ENCODE peak calls at places on chromosome 10, in eight cellular contexts. R is A549; V is heart right ventricle; A is fibroblast of lung; B is astrocyte of the spinal cord; C is CD8-positive, alpha-beta T cell; N is AG10803; L is GM23338. M is an unnamed sample.

GRCh38 chr10:59240581-59241183 is 64.2 kb downstream of the PHYHIPL start:
- DNase-seq in L (peak), B (peak), A (peak), V (peak), N (peak), C (no peak), R (peak), M (no peak)

GRCh38 chr10:78267070-78267469 is 233.4 kb downstream of the RPS24 start:
- DNase-seq in B (no peak), V (no peak), A (peak), N (peak), L (no peak), C (no peak), R (no peak), M (no peak)

GRCh38 chr10:4984971-4985594 is 18.6 kb downstream of the AKR1C2 start:
- DNase-seq in A (peak), L (no peak), R (peak), C (no peak), N (peak), B (no peak), V (no peak), M (no peak)

GRCh38 chr10:123999956-124000615 is 93.3 kb downstream of the CHST15 start:
- DNase-seq in B (no peak), C (no peak), R (no peak), L (no peak), A (no peak), N (no peak), V (no peak), M (no peak)

GRCh38 chr10:44008270-44008916 is 359.7 kb upstream of the ZNF32 start:
- DNase-seq in R (peak), A (peak), B (no peak), N (peak), C (no peak), L (no peak), V (peak), M (no peak)

GRCh38 chr10:42990721-42991441 is 86.0 kb upstream of the RET start:
- DNase-seq in N (no peak), V (no peak), L (no peak), B (no peak), A (no peak), C (no peak), R (no peak), M (no peak)

GRCh38 chr10:58356756-58357155 is 21.9 kb downstream of the UBE2D1 start:
- DNase-seq in N (no peak), V (no peak), A (no peak), C (no peak), L (no peak), R (no peak), B (no peak), M (no peak)

GRCh38 chr10:106513328-106513727 is 651.2 kb downstream of the SORCS1 start:
- DNase-seq in B (peak), C (no peak), A (peak), V (no peak), N (no peak), L (no peak), R (no peak), M (no peak)

GRCh38 chr10:52879181-52879607 is 106.6 kb upstream of the MBL2 start:
- DNase-seq in R (no peak), V (no peak), L (no peak), A (peak), B (peak), C (no peak), N (no peak), M (peak)

GRCh38 chr10:112848868-112849267 is 101.2 kb upstream of the TCF7L2 start:
- DNase-seq in N (no peak), B (no peak), A (no peak), C (no peak), L (no peak), V (no peak), R (no peak), M (no peak)

GRCh38 chr10:44647877-44648542 is 263.1 kb upstream of the CXCL12 start:
- DNase-seq in R (no peak), C (no peak), A (peak), N (peak), V (no peak), B (peak), L (no peak), M (peak)

GRCh38 chr10:26217396-26218105 is 977 bp downstream of the GAD2 start:
- DNase-seq in N (no peak), R (no peak), V (no peak), B (no peak), C (no peak), A (no peak), L (peak), M (no peak)

GRCh38 chr10:24718031-24718855 is 5.4 kb downstream of the ARHGAP21 start:
- DNase-seq in A (peak), C (no peak), R (peak), B (peak), L (peak), V (no peak), N (peak), M (no peak)

GRCh38 chr10:132624847-132625839 is 87.6 kb downstream of the INPP5A start:
- DNase-seq in R (no peak), A (no peak), V (no peak), L (no peak), B (peak), C (no peak), N (peak), M (no peak)

DNA sequence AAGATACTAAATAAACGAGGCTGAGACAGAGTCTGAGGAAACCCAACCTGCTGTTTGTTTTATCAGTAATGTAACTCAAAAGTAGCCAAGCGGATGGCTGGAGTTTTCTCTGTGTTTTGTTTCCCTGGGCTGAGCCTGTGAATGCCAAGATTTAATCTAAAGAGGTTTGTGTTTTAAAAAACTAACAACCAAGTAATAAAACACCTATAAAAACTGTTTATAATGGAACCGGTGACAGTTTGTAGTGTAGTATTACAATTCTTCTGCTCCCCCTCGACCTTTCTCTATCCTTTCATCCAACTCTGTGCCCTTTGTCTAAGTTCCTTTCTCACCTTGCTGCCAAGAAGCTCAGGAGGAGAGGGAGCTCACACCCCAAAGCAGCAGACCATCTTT is 2.6 kb upstream of the KAT6B start:
- DNase-seq in V (no peak), C (no peak), N (no peak), L (no peak), A (no peak), R (no peak), B (no peak), M (no peak)
- H3K4me3 ChIP-seq in V (no peak), C (peak), N (peak), L (peak), A (no peak), R (no peak), B (no peak), M (no peak)

GRCh38 chr10:103870503-103870902 is 15.1 kb upstream of the SH3PXD2A start:
- DNase-seq in B (peak), C (no peak), A (no peak), V (no peak), R (no peak), N (peak), L (peak), M (no peak)
- TF ChIP-seq CTCF in B (no peak), C (no peak), A (no peak), V (no peak), R (no peak), N (no peak), L (no peak), M (peak)

GRCh38 chr10:11175823-11176243 is 158.2 kb downstream of the CELF2 start:
- DNase-seq in L (no peak), V (no peak), R (no peak), N (no peak), B (no peak), A (no peak), C (no peak), M (no peak)
- H3K4me3 ChIP-seq in L (no peak), V (no peak), R (no peak), N (no peak), B (no peak), A (no peak), C (peak), M (no peak)

GRCh38 chr10:29635711-29636144 is 957 bp upstream of the SVIL start:
- DNase-seq in L (peak), R (peak), C (no peak), A (peak), N (no peak), V (no peak), B (peak), M (no peak)
- TF ChIP-seq CTCF in L (no peak), R (no peak), C (no peak), A (no peak), N (no peak), V (no peak), B (no peak), M (peak)

DNA sequence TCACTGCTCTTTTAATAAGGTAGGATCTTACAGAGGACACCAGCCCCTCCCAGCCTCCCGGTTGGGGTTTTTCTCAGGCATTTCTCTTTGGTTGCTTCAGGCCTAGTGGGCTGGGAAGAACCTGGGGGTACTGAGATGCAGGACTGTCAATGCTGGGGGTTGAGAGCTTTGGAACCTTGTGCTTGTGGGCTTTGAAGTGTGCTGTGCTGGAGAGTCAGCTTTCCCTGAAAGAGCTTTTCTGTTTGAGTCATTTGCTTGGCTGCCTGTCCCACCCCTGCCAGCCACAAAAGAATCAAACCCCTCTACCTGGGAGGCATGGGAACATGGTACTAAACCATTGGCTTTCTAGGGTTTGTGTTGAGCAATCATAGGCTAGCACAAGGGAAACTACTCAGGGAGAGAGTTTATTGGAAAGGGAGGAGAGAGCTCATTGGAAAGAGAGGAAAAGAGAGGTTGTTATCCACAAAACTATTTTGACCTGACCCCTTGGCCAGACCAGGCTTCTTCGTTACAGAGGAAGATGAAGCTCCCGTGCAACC is 1.4 kb downstream of the SCD start:
- DNase-seq in N (no peak), B (no peak), C (no peak), V (no peak), R (no peak), L (no peak), A (no peak), M (no peak)
- H3K4me3 ChIP-seq in N (peak), B (peak), C (no peak), V (no peak), R (peak), L (peak), A (peak), M (peak)

GRCh38 chr10:61592581-61592980 is 70.1 kb upstream of the CABCOCO1 start:
- DNase-seq in A (no peak), V (no peak), L (peak), N (no peak), B (no peak), C (no peak), R (peak), M (no peak)
- TF ChIP-seq CTCF in A (no peak), V (no peak), L (peak), N (peak), B (peak), C (no peak), R (no peak), M (peak)

DNA sequence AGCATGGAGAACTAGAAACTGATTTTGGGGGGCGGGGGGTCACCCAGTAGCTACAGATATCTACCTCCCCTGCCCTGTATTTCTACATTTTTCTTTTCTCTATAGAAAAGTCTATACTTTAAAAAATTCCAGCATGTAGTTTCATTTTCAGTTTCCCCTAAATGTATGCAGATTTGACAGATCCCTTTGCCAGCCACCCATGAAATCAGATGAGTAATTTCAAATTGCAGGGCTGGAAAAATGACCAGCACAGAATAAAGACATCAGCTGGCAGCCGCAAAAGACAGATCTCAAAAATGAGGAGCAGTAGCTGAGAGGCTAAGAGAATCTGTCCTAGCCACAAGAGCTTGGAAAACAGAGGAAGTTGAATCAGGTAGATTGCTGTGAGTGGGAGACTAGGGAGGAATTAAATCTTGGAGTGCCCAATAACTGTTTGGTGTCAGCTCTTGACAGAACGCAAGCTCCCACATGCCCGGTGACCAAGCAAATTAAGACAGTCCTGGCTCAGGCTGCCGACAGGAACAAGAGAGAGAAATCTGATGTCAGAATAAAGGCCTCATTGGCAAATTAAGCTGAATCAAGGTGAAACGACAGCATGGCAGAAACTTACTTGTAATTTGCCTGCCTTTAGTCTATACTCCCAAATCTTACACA is 24.5 kb downstream of the ADRB1 start:
- DNase-seq in V (peak), B (no peak), L (no peak), A (no peak), R (no peak), C (no peak), N (peak), M (no peak)
- H3K4me3 ChIP-seq in V (no peak), B (no peak), L (no peak), A (no peak), R (no peak), C (no peak), N (peak), M (no peak)

GRCh38 chr10:50309342-50309741 is 58.0 kb upstream of the ASAH2 start:
- DNase-seq in L (no peak), N (no peak), R (no peak), A (no peak), B (no peak), C (no peak), V (no peak), M (no peak)

GRCh38 chr10:50312464-50313437 is 61.4 kb upstream of the ASAH2 start:
- DNase-seq in N (peak), C (no peak), V (no peak), R (no peak), A (peak), L (no peak), B (peak), M (peak)

GRCh38 chr10:50316169-50316568 is 64.9 kb upstream of the ASAH2 start:
- DNase-seq in R (no peak), L (no peak), A (no peak), B (no peak), V (no peak), N (no peak), C (no peak), M (no peak)

GRCh38 chr10:50314169-50315071 is 63.1 kb upstream of the ASAH2 start:
- DNase-seq in B (no peak), L (no peak), N (no peak), V (no peak), A (no peak), C (no peak), R (no peak), M (no peak)

GRCh38 chr10:50310560-50311174 is 59.4 kb upstream of the ASAH2 start:
- DNase-seq in N (no peak), C (no peak), B (no peak), V (no peak), A (no peak), L (peak), R (peak), M (no peak)
- TF ChIP-seq CTCF in N (peak), C (peak), B (peak), V (peak), A (peak), L (peak), R (peak), M (no peak)

M was measured in AG04449.